ENCODE peak calls at places on chromosomes 5 and 9, in six cellular contexts. N is AG09309, U is lower lobe of right lung, S is ovary, B is spleen, K is stomach. H is an unnamed sample.
A peak's percentile ranks its signal among the peaks of the same experiment; 100 is the strongest.

GRCh38 chr9:76655121-76655531 is 109.1 kb upstream of the PCA3 start:
- DNase-seq in N (no peak), K (no peak), S (no peak), B (no peak), U (no peak), H (no peak)

GRCh38 chr5:173764321-173765029 is 123.7 kb upstream of the CPEB4 start:
- DNase-seq in U (peak; percentile 76), N (peak; percentile 81), B (no peak), S (peak; percentile 79), K (peak; percentile 84), H (peak; percentile 73)

GRCh38 chr5:143386725-143387124 is 16.8 kb downstream of the NR3C1 start:
- DNase-seq in U (no peak), S (no peak), B (no peak), N (no peak), K (no peak), H (no peak)

GRCh38 chr9:123871781-123872180 is 58.1 kb downstream of the DENND1A start:
- DNase-seq in N (no peak), U (no peak), K (no peak), B (no peak), S (no peak), H (no peak)

GRCh38 chr9:127361561-127361960 is 35.4 kb upstream of the SLC2A8 start:
- DNase-seq in B (no peak), K (peak; percentile 40), N (no peak), S (no peak), U (no peak), H (no peak)

GRCh38 chr5:71830626-71831539 is 111.8 kb downstream of the CARTPT start:
- DNase-seq in B (no peak), K (peak; percentile 69), N (peak; percentile 73), S (peak; percentile 86), U (peak; percentile 59), H (peak; percentile 91)

GRCh38 chr5:20367178-20367577 is 379.2 kb upstream of the CDH18 start:
- DNase-seq in U (no peak), K (peak; percentile 83), B (no peak), S (no peak), N (no peak), H (no peak)

GRCh38 chr5:5335708-5336211 is 86.7 kb upstream of the ICE1 start:
- DNase-seq in N (peak; percentile 25), S (no peak), B (no peak), K (no peak), U (no peak), H (no peak)

GRCh38 chr9:106111039-106111740 is 416.8 kb downstream of the TMEM38B start:
- DNase-seq in U (no peak), K (no peak), S (no peak), N (no peak), B (no peak), H (no peak)

GRCh38 chr9:107270580-107270979 is 12.5 kb upstream of the RAD23B start:
- DNase-seq in U (no peak), N (no peak), K (no peak), S (no peak), B (no peak), H (no peak)

DNA sequence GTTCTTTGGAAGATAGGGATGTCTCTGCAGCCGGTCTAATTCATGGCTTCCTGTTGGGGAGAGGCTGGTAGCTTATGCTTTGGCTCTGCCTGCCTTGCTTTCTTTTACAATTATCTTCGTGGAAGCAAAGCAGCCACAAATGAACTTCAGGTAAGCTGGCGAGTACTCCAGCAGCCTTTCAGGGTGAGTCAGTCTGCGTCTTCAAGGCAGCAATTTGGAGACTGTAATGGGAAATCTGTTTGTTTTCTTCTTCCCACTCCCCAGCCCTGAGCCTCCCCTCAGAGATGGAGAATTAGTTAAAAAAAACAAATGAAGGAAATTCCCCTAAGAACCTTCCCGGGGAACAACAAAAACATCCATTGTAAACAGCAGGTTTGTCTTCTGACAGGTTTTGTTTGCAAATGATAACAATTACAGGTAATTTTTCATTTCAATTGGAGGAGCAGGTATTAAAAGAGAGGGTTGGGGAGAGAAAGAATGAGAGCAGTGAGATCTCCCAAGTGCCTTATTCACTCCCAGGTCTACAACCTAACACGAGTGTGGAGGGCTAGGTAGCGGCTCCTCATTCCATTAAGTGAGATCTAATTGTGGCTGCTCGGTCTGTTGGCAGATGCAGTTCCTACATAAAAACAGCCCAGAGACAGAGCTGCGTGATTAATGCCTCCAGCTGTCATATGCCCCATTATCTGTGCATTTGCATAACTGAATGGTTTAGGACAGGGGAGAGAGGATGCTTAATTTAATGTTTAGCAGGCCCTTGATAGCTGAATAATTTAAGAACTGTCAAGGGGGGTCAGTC is 100.3 kb downstream of the PSAT1 start:
- DNase-seq in N (no peak), K (no peak), S (no peak), B (no peak), U (no peak), H (no peak)
- H3K4me3 ChIP-seq in N (no peak overlapping the region), K (no peak overlapping the region), S (no peak overlapping the region), B (no peak overlapping the region), U (no peak overlapping the region), H (no peak overlapping the region)

DNA sequence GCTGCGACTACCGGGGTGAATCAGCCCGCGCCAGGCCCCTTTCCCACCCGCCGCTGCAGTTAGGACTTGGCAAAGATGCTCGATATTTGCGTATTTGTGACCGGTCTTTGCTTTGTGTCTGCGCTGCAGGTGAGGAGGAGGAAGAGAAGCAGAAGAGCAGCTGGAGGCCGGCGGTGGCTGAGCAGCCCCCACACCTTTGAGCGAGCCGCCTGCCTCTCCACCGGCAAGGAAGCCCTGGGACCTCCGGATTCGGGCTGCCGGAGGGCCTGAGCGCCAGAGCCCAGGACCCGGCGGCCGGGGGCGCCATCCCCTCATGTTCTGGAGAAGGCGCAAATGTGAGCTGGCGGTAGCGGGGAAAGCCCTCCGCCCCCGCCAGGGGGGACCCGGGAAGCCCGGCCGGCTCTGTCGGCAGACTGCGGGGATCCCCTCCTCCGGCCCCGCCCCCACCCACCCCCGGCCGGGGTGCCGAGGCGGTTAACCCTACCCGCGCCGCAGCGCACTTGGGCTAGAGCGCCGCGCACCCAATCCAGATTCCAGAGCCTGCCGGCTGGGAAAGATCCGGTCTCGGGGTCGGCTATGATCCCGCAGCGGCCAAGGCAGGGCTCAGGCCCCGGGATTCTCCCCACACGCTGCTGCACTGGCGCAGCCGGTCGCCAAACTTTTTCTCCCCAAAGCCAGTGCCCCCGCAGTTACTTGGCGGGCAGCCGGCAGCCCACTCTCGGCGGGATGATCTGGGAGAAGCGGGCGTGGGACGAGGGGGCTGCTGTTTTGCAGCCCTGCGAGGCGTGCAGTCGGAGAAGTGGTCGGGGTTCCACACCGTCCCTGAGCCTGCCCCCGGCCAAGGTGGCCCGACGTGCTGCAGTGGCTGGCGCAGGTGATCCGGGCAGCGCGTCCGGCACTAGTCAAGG is 800 bp upstream of the KCNN2 start:
- DNase-seq in N (no peak), S (peak; percentile 26), K (no peak), U (no peak), B (peak; percentile 74), H (peak; percentile 24)
- TF ChIP-seq CTCF in N (no peak), S (no peak), K (no peak), U (peak; percentile 25), B (peak; percentile 17), H (no peak)

GRCh38 chr5:51378415-51378777 is 4.9 kb upstream of the ISL1 start:
- DNase-seq in B (no peak), S (no peak), U (no peak), K (no peak), N (no peak), H (peak; percentile 55)

GRCh38 chr5:51378061-51378409 is 5.2 kb upstream of the ISL1 start:
- DNase-seq in N (no peak), U (no peak), S (no peak), K (no peak), B (no peak), H (no peak)

GRCh38 chr5:51380603-51381207 is 2.5 kb upstream of the ISL1 start:
- DNase-seq in B (no peak), S (no peak), K (peak; percentile 41), U (no peak), N (no peak), H (peak; percentile 63)

GRCh38 chr5:51377151-51378060 is 5.8 kb upstream of the ISL1 start:
- DNase-seq in B (no peak), S (no peak), K (no peak), N (no peak), U (no peak), H (no peak)

GRCh38 chr5:51378778-51379652 is 4.2 kb upstream of the ISL1 start:
- DNase-seq in U (no peak), N (no peak), B (no peak), K (no peak), S (no peak), H (peak; percentile 44)
- H3K4me3 ChIP-seq in U (peak overlapping the region; percentile 14), N (no peak overlapping the region), B (no peak overlapping the region), K (peak overlapping the region; percentile 29), S (no peak overlapping the region), H (peak overlapping the region; percentile 88)

GRCh38 chr5:26893078-26893477 is 145.3 kb downstream of the CDH9 start:
- DNase-seq in U (no peak), N (no peak), B (no peak), K (no peak), S (no peak), H (no peak)

GRCh38 chr5:26889810-26890209 is 148.6 kb downstream of the CDH9 start:
- DNase-seq in S (no peak), U (no peak), N (no peak), B (no peak), K (no peak), H (no peak)

GRCh38 chr5:26894719-26895263 is 143.6 kb downstream of the CDH9 start:
- DNase-seq in N (no peak), B (no peak), K (no peak), U (no peak), S (no peak), H (no peak)
- TF ChIP-seq CTCF in N (no peak), B (no peak), K (no peak), U (no peak), S (no peak), H (peak; percentile 10)

DNA sequence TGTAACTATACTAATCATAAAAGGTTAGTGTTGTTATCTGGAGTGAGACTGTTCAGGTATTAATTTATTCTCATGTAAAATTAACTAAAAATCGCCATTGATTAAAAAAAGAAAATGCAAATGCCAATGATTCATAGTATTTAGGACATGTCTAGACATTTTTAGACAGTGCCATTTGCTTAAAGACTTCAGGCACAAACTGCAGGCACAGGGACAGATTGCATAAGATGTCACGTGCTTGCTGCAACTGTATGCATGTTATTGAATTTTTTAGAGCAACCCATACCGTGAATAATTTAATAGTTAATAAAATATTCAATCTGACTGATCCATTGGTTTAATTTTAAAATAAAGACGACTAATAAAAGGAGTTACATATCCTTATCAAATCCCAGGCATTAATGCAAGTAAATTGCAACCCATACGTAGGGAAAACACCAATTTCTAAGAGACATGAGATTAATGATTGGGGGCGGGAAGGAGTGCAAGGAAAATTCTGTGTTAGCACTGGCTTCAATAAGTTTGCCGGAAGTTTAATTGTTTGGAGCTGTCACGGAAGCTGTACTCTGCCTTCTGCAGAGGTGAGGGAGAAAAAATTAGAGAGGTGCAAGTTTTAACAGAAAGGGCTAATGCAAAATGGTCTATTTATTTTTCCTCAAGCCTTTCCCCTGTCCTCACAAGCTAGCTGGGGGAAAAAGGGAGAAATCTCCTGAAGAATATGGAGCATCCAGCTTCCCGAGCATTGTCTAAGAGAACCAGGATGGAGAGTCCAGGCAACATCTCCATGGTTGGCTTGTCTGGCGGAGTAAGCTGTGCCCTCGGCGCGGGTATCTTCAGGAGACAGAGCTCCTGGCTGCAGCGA is 2.9 kb downstream of the EDIL3 start:
- DNase-seq in K (no peak), B (no peak), N (no peak), S (no peak), U (no peak), H (peak; percentile 35)
- H3K4me3 ChIP-seq in K (peak overlapping the region; percentile 48), B (no peak overlapping the region), N (peak overlapping the region; percentile 78), S (peak overlapping the region; percentile 57), U (peak overlapping the region; percentile 58), H (peak overlapping the region; percentile 85)

GRCh38 chr9:20984471-20984870 is 47.0 kb downstream of the HACD4 start:
- DNase-seq in S (no peak), K (no peak), B (no peak), U (no peak), N (peak; percentile 4), H (no peak)
- TF ChIP-seq CTCF in S (no peak), K (no peak), B (no peak), U (no peak), N (no peak), H (no peak)

GRCh38 chr5:77850536-77851228 is 74.5 kb upstream of the TBCA start:
- DNase-seq in N (no peak), B (no peak), S (no peak), U (no peak), K (no peak), H (no peak)
- H3K4me3 ChIP-seq in N (no peak overlapping the region), B (peak overlapping the region; percentile 59), S (no peak overlapping the region), U (peak overlapping the region; percentile 62), K (peak overlapping the region; percentile 49), H (no peak overlapping the region)

H was measured in BE2C.